ENCODE peak calls at places on chromosomes 3 and 15, in seven cellular contexts. X is OCI-LY7, B is cardiac muscle cell, T is A549, S is lung, A is uterus, Y is colonic mucosa. W is an unnamed sample.

GRCh38 chr15:68730491-68731317 is 90.0 kb downstream of the ANP32A start:
- DNase-seq in T (peak; percentile 31), Y (peak; percentile 35), B (peak; percentile 75), S (peak; percentile 37), X (peak; percentile 71), A (peak; percentile 34), W (peak; percentile 47)

GRCh38 chr3:108296239-108296638 is at the start of gene HHLA2:
- DNase-seq in T (no peak), B (no peak), X (no peak), S (no peak), A (no peak), Y (peak; percentile 56), W (no peak)

GRCh38 chr15:45704329-45705249 is 69.8 kb downstream of the SQOR start:
- DNase-seq in S (no peak), Y (peak; percentile 73), T (no peak), B (peak; percentile 74), X (no peak), A (peak; percentile 27), W (no peak)

GRCh38 chr3:72338942-72339749 is 509.1 kb downstream of the SHQ1 start:
- DNase-seq in X (no peak), Y (no peak), S (peak; percentile 50), T (peak; percentile 53), B (no peak), A (peak; percentile 43), W (no peak)

GRCh38 chr3:115512565-115513410 is 110.5 kb upstream of the GAP43 start:
- DNase-seq in T (peak; percentile 13), A (no peak), Y (no peak), X (no peak), B (peak; percentile 76), S (no peak), W (peak; percentile 71)

GRCh38 chr3:11146771-11147363 is 7.4 kb upstream of the HRH1 start:
- DNase-seq in B (no peak), A (no peak), T (no peak), S (no peak), X (no peak), Y (no peak), W (no peak)

GRCh38 chr15:63476229-63476632 is 28.2 kb upstream of the USP3 start:
- DNase-seq in S (no peak), A (no peak), X (no peak), Y (no peak), T (peak; percentile 89), B (no peak), W (no peak)

GRCh38 chr15:61467823-61468222 is 238.7 kb upstream of the RORA start:
- DNase-seq in S (no peak), A (no peak), X (no peak), B (no peak), T (no peak), Y (no peak), W (no peak)

GRCh38 chr3:61682671-61683408 is 121.5 kb downstream of the PTPRG start:
- DNase-seq in A (no peak), S (no peak), Y (no peak), T (no peak), X (no peak), B (no peak), W (no peak)

GRCh38 chr3:161314836-161315391 is 56.4 kb downstream of the SPTSSB start:
- DNase-seq in S (no peak), T (no peak), Y (no peak), X (no peak), B (no peak), A (no peak), W (no peak)

GRCh38 chr3:157526036-157526435 is 22.8 kb upstream of the VEPH1 start:
- DNase-seq in S (no peak), Y (no peak), B (no peak), A (no peak), T (no peak), X (no peak), W (no peak)
- H3K4me1 ChIP-seq in S (no peaks in the 10 kb centered on the region), Y (no peaks in the 10 kb centered on the region), B (no peaks in the 10 kb centered on the region), A (no peaks in the 10 kb centered on the region), T (no peaks in the 10 kb centered on the region), X (no peaks in the 10 kb centered on the region), W (no peaks in the 10 kb centered on the region)

GRCh38 chr3:113783463-113783862 is 36.6 kb downstream of the ATP6V1A start:
- DNase-seq in T (peak; percentile 3), A (no peak), X (no peak), S (no peak), B (no peak), Y (no peak), W (no peak)
- H3K4me3 ChIP-seq in T (no peak overlapping the region), A (no peak overlapping the region), X (no peak overlapping the region), S (no peak overlapping the region), B (no peak overlapping the region), Y (no peak overlapping the region), W (no peak overlapping the region)

GRCh38 chr3:134885877-134886621 is 91.0 kb downstream of the EPHB1 start:
- DNase-seq in Y (no peak), S (no peak), T (no peak), B (no peak), A (no peak), X (no peak), W (no peak)
- TF ChIP-seq CTCF in Y (no peak), S (no peak), T (no peak), B (no peak), A (no peak), X (no peak), W (peak; percentile 20)

GRCh38 chr3:22189616-22190015 is 438.6 kb upstream of the ZNF385D start:
- DNase-seq in A (no peak), X (no peak), T (no peak), Y (no peak), B (no peak), S (no peak), W (no peak)
- H3K4me1 ChIP-seq in A (no peaks in the 10 kb centered on the region), X (no peaks in the 10 kb centered on the region), T (no peaks in the 10 kb centered on the region), Y (no peaks in the 10 kb centered on the region), B (no peaks in the 10 kb centered on the region), S (no peaks in the 10 kb centered on the region), W (no peaks in the 10 kb centered on the region)

GRCh38 chr3:197353867-197354180 is 55.4 kb upstream of the DLG1 start:
- DNase-seq in S (no peak), T (no peak), X (no peak), Y (no peak), B (no peak), A (no peak), W (no peak)
- H3K4me3 ChIP-seq in S (no peak overlapping the region), T (no peak overlapping the region), X (no peak overlapping the region), Y (no peak overlapping the region), B (no peak overlapping the region), A (no peak overlapping the region), W (no peak overlapping the region)

W was measured in BE2C.